ENCODE peak calls at places on chromosomes 12 and 14, in four cellular contexts. S is K562, X is hepatocyte, H is fibroblast of lung. Z is an unnamed sample. For H3K27me3, the result is how much of the 10 kb centered on the place peaks cover.

GRCh38 chr14:37796703-37797416 is 201.4 kb downstream of the TTC6 start:
- DNase-seq in S (no peak), X (no peak), H (no peak), Z (no peak)

GRCh38 chr14:66045572-66046021 is 440.6 kb upstream of the CCDC196 start:
- DNase-seq in S (no peak), X (peak), H (no peak), Z (no peak)

GRCh38 chr12:12408265-12408690 is 51.4 kb downstream of the BORCS5 start:
- DNase-seq in S (no peak), H (no peak), X (no peak), Z (no peak)

GRCh38 chr12:126966498-126966897 is 1300.5 kb upstream of the TMEM132C start:
- DNase-seq in H (no peak), X (no peak), S (no peak), Z (no peak)

GRCh38 chr12:121326996-121327674 is 25.1 kb downstream of the ANAPC5 start:
- DNase-seq in H (no peak), S (no peak), X (no peak), Z (no peak)

GRCh38 chr12:80291108-80291754 is 152.8 kb upstream of the PTPRQ start:
- DNase-seq in H (no peak), X (no peak), S (no peak), Z (no peak)

GRCh38 chr14:60317609-60318008 is 68.6 kb downstream of the PPM1A start:
- DNase-seq in H (no peak), X (no peak), S (no peak), Z (peak)

GRCh38 chr12:123269395-123269892 is 2.2 kb downstream of the CDK2AP1 start:
- DNase-seq in H (peak), X (peak), S (peak), Z (peak)

GRCh38 chr12:7113389-7113871 is 4.4 kb upstream of the C1RL start:
- DNase-seq in X (peak), H (peak), S (peak), Z (peak)

GRCh38 chr14:24425704-24426103 is 3.8 kb downstream of the CBLN3 start:
- DNase-seq in S (peak), X (peak), H (peak), Z (no peak)

GRCh38 chr12:15732341-15733061 is 56.7 kb downstream of the EPS8 start:
- DNase-seq in X (peak), H (peak), S (no peak), Z (no peak)

GRCh38 chr14:104926619-104927431 is 2.1 kb downstream of the PLD4 start:
- DNase-seq in X (no peak), S (no peak), H (no peak), Z (no peak)

GRCh38 chr12:111673503-111673902 is 12.3 kb downstream of the BRAP start:
- DNase-seq in H (peak), X (peak), S (peak), Z (peak)

GRCh38 chr14:77318006-77318553 is 2.6 kb downstream of the POMT2 start:
- DNase-seq in H (no peak), X (no peak), S (no peak), Z (no peak)

GRCh38 chr12:41795910-41796309 is 348.8 kb downstream of the GXYLT1 start:
- DNase-seq in X (no peak), S (no peak), H (no peak), Z (peak)

GRCh38 chr12:79143803-79144202 is 279.2 kb downstream of the SYT1 start:
- DNase-seq in X (no peak), S (no peak), H (no peak), Z (no peak)

GRCh38 chr14:73426877-73427276 is 31.5 kb downstream of the NUMB start:
- DNase-seq in H (peak), S (no peak), X (peak), Z (no peak)

GRCh38 chr12:52147367-52147972 is 44.3 kb downstream of the KRT80 start:
- DNase-seq in H (peak), X (peak), S (peak), Z (no peak)

GRCh38 chr12:89160716-89161123 is 191.6 kb downstream of the DUSP6 start:
- DNase-seq in S (no peak), H (peak), X (peak), Z (no peak)

GRCh38 chr12:104695453-104696148 is 238.9 kb downstream of the CHST11 start:
- DNase-seq in X (no peak), S (no peak), H (peak), Z (no peak)

GRCh38 chr14:32560213-32560857 is 231.2 kb downstream of the AKAP6 start:
- DNase-seq in H (peak), S (peak), X (peak), Z (peak)

GRCh38 chr14:96852823-96853422 is 55.7 kb downstream of the VRK1 start:
- DNase-seq in S (peak), X (peak), H (peak), Z (no peak)

GRCh38 chr12:48618541-48618940 is 48.7 kb upstream of the LALBA start:
- DNase-seq in S (peak), X (peak), H (peak), Z (peak)

GRCh38 chr12:26744042-26744626 is 88.9 kb downstream of the ITPR2 start:
- DNase-seq in S (no peak), H (no peak), X (no peak), Z (no peak)

GRCh38 chr12:25284024-25284423 is 33.3 kb upstream of the KRAS start:
- DNase-seq in S (no peak), H (no peak), X (no peak), Z (no peak)

DNA sequence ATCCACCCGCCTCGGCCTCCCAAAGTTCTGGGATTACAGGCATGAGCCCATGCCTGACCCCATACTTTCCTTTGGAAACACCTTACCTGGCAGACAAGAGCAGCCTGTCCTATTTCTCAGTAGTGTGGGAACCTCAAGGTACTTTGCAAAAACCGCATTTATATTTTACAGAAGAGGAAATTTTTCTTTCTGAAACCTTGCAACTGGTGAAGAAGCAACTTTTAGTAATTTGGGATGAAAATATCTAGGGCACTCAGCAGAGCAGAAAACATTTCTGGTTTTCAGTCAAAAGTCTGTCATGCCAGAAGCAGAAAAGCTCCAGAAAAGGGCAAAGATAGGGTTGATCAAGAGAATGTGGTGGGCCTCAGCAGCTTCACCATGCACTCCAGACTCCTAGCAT is 21.2 kb downstream of the HVCN1 start:
- DNase-seq in X (no peak), S (no peak), H (no peak), Z (no peak)
- H3K4me3 ChIP-seq in X (no peak), S (no peak), H (no peak), Z (no peak)

GRCh38 chr12:54147186-54147585 is 41.6 kb downstream of the SMUG1 start:
- DNase-seq in X (no peak), H (no peak), S (no peak), Z (no peak)
- H3K27me3 ChIP-seq in X (under half), H (under half), S (under half), Z (under half)

GRCh38 chr12:110581951-110582285 is 1.2 kb downstream of the PPTC7 start:
- DNase-seq in X (no peak), H (peak), S (no peak), Z (peak)

GRCh38 chr12:110578522-110579238 is 4.4 kb downstream of the PPTC7 start:
- DNase-seq in H (no peak), S (no peak), X (no peak), Z (no peak)

GRCh38 chr12:110577717-110578521 is 5.2 kb downstream of the PPTC7 start:
- DNase-seq in H (peak), X (peak), S (no peak), Z (no peak)

GRCh38 chr12:110579889-110580253 is 3.2 kb downstream of the PPTC7 start:
- DNase-seq in X (no peak), H (no peak), S (no peak), Z (no peak)

DNA sequence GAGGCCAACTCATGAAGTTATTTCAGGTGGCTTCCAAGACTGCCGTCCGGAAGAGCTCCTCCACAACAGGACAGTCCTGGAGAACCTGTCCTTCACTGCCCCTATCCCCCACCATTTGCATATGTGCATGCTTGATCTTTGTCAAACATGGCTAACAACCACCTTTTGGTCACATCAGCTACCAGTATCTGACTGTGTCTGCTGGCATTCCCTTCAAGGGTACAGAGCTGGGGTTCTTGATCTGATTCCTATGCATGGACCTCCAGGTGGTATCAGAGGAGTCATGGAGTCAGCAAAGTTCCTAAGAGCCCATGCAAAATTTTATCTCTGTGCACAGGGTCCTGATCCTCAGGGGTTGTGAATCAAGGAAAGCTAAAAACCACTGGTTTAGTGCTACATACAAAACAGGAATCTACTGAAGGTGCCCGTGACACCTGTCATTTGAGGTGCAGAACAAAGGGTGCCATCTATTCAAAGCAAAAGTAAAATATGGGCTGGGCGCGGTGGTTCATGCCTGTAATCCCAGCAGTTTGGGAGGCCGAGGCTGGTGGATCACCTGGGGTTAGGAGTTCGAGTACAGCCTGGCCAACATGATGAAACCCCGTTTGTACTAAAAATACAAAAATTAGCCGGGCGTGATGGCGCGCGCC is 3.8 kb downstream of the PPTC7 start:
- DNase-seq in H (no peak), S (no peak), X (no peak), Z (no peak)
- H3K4me3 ChIP-seq in H (no peak), S (no peak), X (no peak), Z (no peak)

GRCh38 chr14:93974299-93974698 is 2.1 kb downstream of the ASB2 start:
- DNase-seq in H (no peak), S (no peak), X (no peak), Z (no peak)
- H3K27me3 ChIP-seq in H (under half), S (under half), X (under half), Z (under half)

Z was measured in H7.